ENCODE peak calls at places on chromosomes 13 and 19, in nine cellular contexts. S is foreskin fibroblast, L is testis, J is tibial nerve, E is heart left ventricle, V is lower lobe of right lung, F is fibroblast of the aortic adventitia, M is IMR-90, G is H1. X is an unnamed sample.

GRCh38 chr19:44059229-44059628 is 7.4 kb downstream of the ZNF223 start:
- DNase-seq in S (no peak), L (no peak), J (no peak), E (no peak), V (no peak), F (no peak), M (no peak), G (no peak), X (no peak)

GRCh38 chr13:49669735-49670309 is 21.5 kb downstream of the EBPL start:
- DNase-seq in S (peak), L (peak), J (no peak), E (peak), V (no peak), F (peak), M (peak), G (no peak), X (peak)

GRCh38 chr13:104143760-104144406 is 1077.7 kb upstream of the SLC10A2 start:
- DNase-seq in S (no peak), L (no peak), J (no peak), E (no peak), V (no peak), F (no peak), M (no peak), G (no peak), X (no peak)

GRCh38 chr19:41261474-41262190 is 2.5 kb upstream of the HNRNPUL1 start:
- DNase-seq in S (no peak), L (peak), J (no peak), E (no peak), V (no peak), F (no peak), M (no peak), G (no peak), X (no peak)

GRCh38 chr19:17414097-17414496 is 5.8 kb upstream of the MVB12A start:
- DNase-seq in S (no peak), L (no peak), J (no peak), E (no peak), V (no peak), F (no peak), M (no peak), G (no peak), X (no peak)

GRCh38 chr19:46481187-46481586 is 9.8 kb upstream of the PNMA8A start:
- DNase-seq in S (no peak), L (no peak), J (no peak), E (no peak), V (no peak), F (peak), M (peak), G (no peak), X (no peak)

GRCh38 chr13:24271611-24272451 is 37.5 kb upstream of the C1QTNF9 start:
- DNase-seq in S (peak), L (peak), J (no peak), E (peak), V (peak), F (peak), M (peak), G (no peak), X (no peak)

GRCh38 chr13:51502206-51502651 is 49.4 kb upstream of the INTS6 start:
- DNase-seq in S (peak), L (no peak), J (no peak), E (no peak), V (no peak), F (peak), M (peak), G (no peak), X (no peak)

GRCh38 chr13:33751151-33751550 is 66.8 kb upstream of the RFC3 start:
- DNase-seq in S (peak), L (no peak), J (no peak), E (no peak), V (no peak), F (peak), M (peak), G (no peak), X (no peak)

GRCh38 chr13:30998548-30999140 is 66.2 kb downstream of the TEX26 start:
- DNase-seq in S (peak), L (peak), J (no peak), E (no peak), V (no peak), F (peak), M (peak), G (no peak), X (no peak)

GRCh38 chr19:38850976-38851621 is 1.3 kb upstream of the HNRNPL start:
- DNase-seq in S (no peak), L (peak), J (no peak), E (peak), V (peak), F (no peak), M (no peak), G (no peak), X (no peak)

GRCh38 chr13:62626771-62627170 is 1211.1 kb upstream of the PCDH20 start:
- DNase-seq in S (no peak), L (peak), J (no peak), E (no peak), V (no peak), F (no peak), M (no peak), G (peak), X (no peak)
- TF ChIP-seq CTCF in S (no peak), L (peak), J (no peak), E (no peak), V (no peak), F (no peak), M (peak), G (peak), X (peak)

GRCh38 chr13:36298535-36299068 is 988 bp upstream of the CCDC169 start:
- DNase-seq in S (no peak), L (peak), J (no peak), E (no peak), V (no peak), F (no peak), M (no peak), G (peak), X (no peak)
- H3K4me3 ChIP-seq in S (peak), L (peak), J (no peak), E (peak), V (no peak), F (no peak), M (no peak), G (peak), X (no peak)

DNA sequence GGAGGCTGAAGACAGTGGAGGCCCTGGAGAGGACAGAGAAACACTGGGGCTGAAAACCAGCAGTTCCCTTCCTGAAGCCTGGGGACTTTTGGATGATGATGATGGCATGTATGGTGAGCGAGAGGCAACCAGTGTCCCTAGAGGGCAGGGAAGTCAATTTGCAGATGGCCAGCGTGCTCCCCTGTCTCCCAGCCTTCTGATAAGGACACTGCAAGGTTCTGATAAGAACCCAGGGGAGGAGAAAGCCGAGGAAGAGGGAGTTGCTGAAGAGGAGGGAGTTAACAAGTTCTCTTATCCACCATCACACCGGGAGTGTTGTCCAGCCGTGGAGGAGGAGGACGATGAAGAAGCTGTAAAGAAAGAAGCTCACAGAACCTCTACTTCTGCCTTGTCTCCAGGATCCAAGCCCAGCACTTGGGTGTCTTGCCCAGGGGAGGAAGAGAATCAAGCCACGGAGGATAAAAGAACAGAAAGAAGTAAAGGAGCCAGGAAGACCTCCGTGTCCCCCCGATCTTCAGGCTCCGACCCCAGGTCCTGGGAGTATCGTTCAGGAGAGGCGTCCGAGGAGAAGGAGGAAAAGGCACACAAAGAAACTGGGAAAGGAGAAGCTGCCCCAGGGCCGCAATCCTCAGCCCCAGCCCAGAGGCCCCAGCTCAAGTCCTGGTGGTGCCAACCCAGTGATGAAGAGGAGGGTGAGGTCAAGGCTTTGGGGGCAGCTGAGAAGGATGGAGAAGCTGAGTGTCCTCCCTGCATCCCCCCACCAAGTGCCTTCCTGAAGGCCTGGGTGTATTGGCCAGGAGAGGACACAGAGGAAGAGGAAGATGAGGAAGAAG is 1.5 kb downstream of the PPP1R15A start:
- DNase-seq in S (no peak), L (peak), J (no peak), E (peak), V (no peak), F (peak), M (no peak), G (no peak), X (no peak)
- TF ChIP-seq CTCF in S (no peak), L (no peak), J (no peak), E (no peak), V (no peak), F (no peak), M (no peak), G (no peak), X (no peak)

DNA sequence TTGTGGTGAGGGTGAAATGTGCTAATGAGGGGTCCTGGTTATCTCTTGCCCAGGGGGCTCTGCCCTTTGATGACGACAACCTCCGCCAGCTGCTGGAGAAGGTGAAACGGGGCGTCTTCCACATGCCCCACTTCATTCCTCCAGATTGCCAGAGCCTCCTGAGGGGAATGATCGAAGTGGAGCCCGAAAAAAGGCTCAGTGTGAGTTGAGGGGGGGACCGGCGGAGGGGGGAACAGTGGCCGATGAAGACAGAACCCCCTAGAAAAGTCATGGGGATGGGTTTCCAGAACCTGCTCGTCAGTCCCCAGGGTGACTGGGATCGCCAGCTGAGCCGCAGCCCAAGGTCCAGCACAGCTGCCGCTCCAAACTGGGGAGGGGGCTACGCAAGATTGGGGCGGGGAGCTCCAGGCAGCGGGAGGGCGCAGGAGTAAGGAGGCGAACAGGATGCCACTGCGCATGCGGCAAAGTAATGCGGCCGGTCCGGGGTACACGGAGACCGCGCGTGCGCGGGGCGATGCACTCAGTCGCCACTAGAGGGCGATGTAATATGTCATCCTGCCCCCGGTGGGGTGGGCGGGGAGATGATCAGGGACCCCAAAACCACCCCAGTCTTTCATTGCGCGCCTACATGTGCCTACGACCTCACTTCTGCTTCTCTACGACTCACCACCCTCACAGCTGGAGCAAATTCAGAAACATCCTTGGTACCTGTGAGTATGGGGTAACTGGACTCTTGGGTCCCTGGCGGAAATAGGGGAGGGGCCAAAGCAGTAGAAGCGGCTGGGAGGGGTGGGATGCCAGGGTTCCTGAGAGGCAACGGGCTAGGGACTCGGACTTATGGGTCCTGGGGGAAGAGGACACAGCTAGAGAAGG is 17.9 kb downstream of the BRSK1 start:
- DNase-seq in S (peak), L (peak), J (peak), E (peak), V (peak), F (peak), M (peak), G (peak), X (no peak)
- H3K4me3 ChIP-seq in S (peak), L (peak), J (peak), E (peak), V (peak), F (peak), M (no peak), G (peak), X (peak)

GRCh38 chr19:23070353-23070781 is 46.5 kb upstream of the ZNF730 start:
- DNase-seq in S (peak), L (peak), J (no peak), E (peak), V (no peak), F (peak), M (peak), G (peak), X (no peak)
- TF ChIP-seq CTCF in S (peak), L (peak), J (no peak), E (peak), V (peak), F (peak), M (peak), G (peak), X (peak)

X was measured in kidney epithelial cell.